ENCODE peak calls at places on chromosome 10, in six cellular contexts. E, Q, S, A, G and U are unnamed samples.

GRCh38 chr10:102504976-102505300 is 1.2 kb downstream of the SUFU start:
- DNase-seq in S (no peak), G (no peak), E (no peak), A (no peak), Q (no peak), U (no peak)

GRCh38 chr10:48439031-48439430 is 132.6 kb downstream of the MAPK8 start:
- DNase-seq in A (no peak), E (no peak), Q (no peak), S (no peak), G (no peak), U (no peak)

GRCh38 chr10:125231116-125231812 is 70.9 kb upstream of the CTBP2 start:
- DNase-seq in Q (no peak), E (no peak), S (peak), A (no peak), G (no peak), U (no peak)

GRCh38 chr10:90964781-90965462 is 44.0 kb upstream of the ANKRD1 start:
- DNase-seq in A (no peak), G (no peak), S (peak), Q (no peak), E (no peak), U (no peak)

GRCh38 chr10:65911431-65911830 is 1014.4 kb upstream of the LRRTM3 start:
- DNase-seq in S (peak), G (no peak), E (no peak), A (no peak), Q (no peak), U (no peak)

GRCh38 chr10:20598590-20598989 is 298.5 kb downstream of the NEBL start:
- DNase-seq in S (no peak), G (no peak), Q (no peak), A (no peak), E (no peak), U (no peak)

GRCh38 chr10:31419394-31420063 is 100.5 kb downstream of the ZEB1 start:
- DNase-seq in Q (no peak), E (no peak), S (no peak), G (no peak), A (no peak), U (no peak)

GRCh38 chr10:49761789-49762565 is at the start of gene OGDHL:
- DNase-seq in E (no peak), A (peak), S (peak), G (peak), Q (peak), U (peak)

GRCh38 chr10:104937528-104937927 is 296.4 kb downstream of the SORCS3 start:
- DNase-seq in A (no peak), S (no peak), G (no peak), E (no peak), Q (peak), U (no peak)

GRCh38 chr10:130141460-130141859 is 5.3 kb downstream of the GLRX3 start:
- DNase-seq in S (no peak), G (no peak), A (no peak), E (no peak), Q (peak), U (no peak)

GRCh38 chr10:48416584-48417232 is 110.2 kb downstream of the MAPK8 start:
- DNase-seq in G (no peak), S (no peak), Q (peak), E (no peak), A (no peak), U (no peak)

GRCh38 chr10:31749981-31750850 is 178.4 kb downstream of the ARHGAP12 start:
- DNase-seq in S (peak), A (no peak), Q (no peak), G (no peak), E (no peak), U (no peak)

GRCh38 chr10:121437596-121437995 is 160.6 kb downstream of the FGFR2 start:
- DNase-seq in G (no peak), A (no peak), E (no peak), S (peak), Q (no peak), U (no peak)

GRCh38 chr10:4382811-4383210 is 443.2 kb upstream of the AKR1E2 start:
- DNase-seq in S (no peak), Q (peak), E (no peak), G (no peak), A (no peak), U (no peak)

GRCh38 chr10:31906039-31906438 is 22.6 kb downstream of the ARHGAP12 start:
- DNase-seq in S (no peak), G (no peak), E (no peak), A (no peak), Q (no peak), U (no peak)

GRCh38 chr10:89494615-89495014 is 40.8 kb downstream of the SLC16A12 start:
- DNase-seq in A (no peak), Q (no peak), S (no peak), E (no peak), G (no peak), U (no peak)

GRCh38 chr10:121469797-121470606 is 128.2 kb downstream of the FGFR2 start:
- DNase-seq in Q (no peak), S (no peak), E (no peak), G (no peak), A (no peak), U (no peak)

GRCh38 chr10:20674870-20675385 is 222.2 kb downstream of the NEBL start:
- DNase-seq in G (no peak), Q (no peak), E (no peak), A (no peak), S (no peak), U (no peak)

GRCh38 chr10:42932116-42932515 is 144.8 kb upstream of the RET start:
- DNase-seq in E (no peak), Q (no peak), S (no peak), A (no peak), G (no peak), U (no peak)

GRCh38 chr10:52451817-52452216 is 137.7 kb downstream of the DKK1 start:
- DNase-seq in A (no peak), E (no peak), G (no peak), Q (no peak), S (no peak), U (no peak)

GRCh38 chr10:129741978-129742741 is 221.9 kb downstream of the EBF3 start:
- DNase-seq in S (no peak), Q (no peak), A (no peak), G (no peak), E (no peak), U (no peak)

GRCh38 chr10:124719213-124719851 is 24.8 kb downstream of the FAM53B start:
- DNase-seq in A (peak), S (no peak), E (peak), G (no peak), Q (no peak), U (peak)

GRCh38 chr10:543131-543530 is 146.3 kb downstream of the DIP2C start:
- DNase-seq in Q (no peak), G (no peak), E (no peak), S (peak), A (no peak), U (no peak)

GRCh38 chr10:99656199-99657064 is 2.9 kb upstream of the ENTPD7 start:
- DNase-seq in S (no peak), A (no peak), G (no peak), E (no peak), Q (no peak), U (peak)

GRCh38 chr10:46514431-46514861 is 42.0 kb downstream of the GPRIN2 start:
- DNase-seq in A (no peak), E (no peak), Q (no peak), S (no peak), G (peak), U (no peak)

GRCh38 chr10:23419201-23419600 is 19.7 kb upstream of the OTUD1 start:
- DNase-seq in E (no peak), G (no peak), Q (no peak), S (no peak), A (no peak), U (no peak)

GRCh38 chr10:78744521-78745090 is 324.2 kb upstream of the ZMIZ1 start:
- DNase-seq in G (no peak), E (no peak), S (no peak), Q (peak), A (no peak), U (no peak)

GRCh38 chr10:11871470-11871869 is 48.3 kb downstream of the PROSER2 start:
- DNase-seq in A (no peak), E (no peak), Q (no peak), G (no peak), S (no peak), U (no peak)

GRCh38 chr10:93821051-93821772 is 63.5 kb downstream of the LGI1 start:
- DNase-seq in G (no peak), Q (peak), A (no peak), E (no peak), S (no peak), U (no peak)

GRCh38 chr10:119516381-119517234 is 25.9 kb downstream of the RGS10 start:
- DNase-seq in G (no peak), E (peak), Q (no peak), S (no peak), A (no peak), U (peak)

GRCh38 chr10:108691126-108691525 is 1232.2 kb downstream of the XPNPEP1 start:
- DNase-seq in E (no peak), G (no peak), S (no peak), A (no peak), Q (no peak), U (no peak)

GRCh38 chr10:21173964-21174669 is 277.0 kb upstream of the NEBL start:
- DNase-seq in A (peak), G (peak), S (peak), E (no peak), Q (no peak), U (no peak)

GRCh38 chr10:80413152-80413996 is 5.0 kb downstream of the PRXL2A start:
- DNase-seq in A (no peak), E (no peak), Q (no peak), S (peak), G (no peak), U (no peak)

GRCh38 chr10:99754670-99755069 is 22.6 kb downstream of the CUTC start:
- DNase-seq in A (no peak), Q (peak), E (no peak), S (no peak), G (no peak), U (no peak)

GRCh38 chr10:117511601-117512390 is 30.8 kb upstream of the EMX2 start:
- DNase-seq in A (no peak), Q (no peak), G (peak), S (no peak), E (no peak), U (no peak)

GRCh38 chr10:6748981-6749630 is 169.0 kb upstream of the PRKCQ start:
- DNase-seq in E (no peak), S (no peak), G (no peak), A (no peak), Q (no peak), U (no peak)

GRCh38 chr10:71646051-71646450 is 73.5 kb downstream of the C10orf105 start:
- DNase-seq in S (peak), A (no peak), G (no peak), Q (no peak), E (no peak), U (no peak)

DNA sequence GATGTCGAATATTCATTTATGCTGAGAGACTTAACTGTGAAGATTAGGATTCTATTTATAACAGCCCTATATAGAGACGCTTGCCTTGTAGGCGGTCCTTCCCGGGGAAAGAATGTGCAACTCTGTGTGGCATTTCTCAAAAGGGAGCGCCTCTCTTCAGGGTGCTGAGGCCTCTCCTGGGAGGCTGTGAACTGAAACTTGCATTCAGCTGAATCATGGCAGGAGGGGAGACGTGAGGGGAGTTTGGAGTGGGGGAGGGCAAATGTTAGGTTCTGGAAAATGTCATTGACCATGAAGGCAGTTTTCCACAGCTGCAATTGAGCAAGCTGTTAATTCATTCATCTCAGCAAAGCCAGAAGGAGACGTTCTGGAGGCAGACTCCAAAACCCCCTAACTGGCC is 233.2 kb upstream of the FZD8 start:
- DNase-seq in Q (no peak), E (no peak), S (no peak), G (peak), A (no peak), U (no peak)
- H3K4me3 ChIP-seq in Q (no peak), E (no peak), S (no peak), G (no peak), A (no peak), U (no peak)

GRCh38 chr10:28837613-28838390 is 160.5 kb downstream of the BAMBI start:
- DNase-seq in Q (no peak), S (no peak), A (no peak), G (no peak), E (no peak), U (no peak)

GRCh38 chr10:28838908-28839307 is 161.6 kb downstream of the BAMBI start:
- DNase-seq in E (no peak), S (no peak), G (no peak), Q (peak), A (no peak), U (no peak)

GRCh38 chr10:28840954-28841353 is 163.6 kb downstream of the BAMBI start:
- DNase-seq in Q (no peak), G (no peak), E (no peak), S (no peak), A (no peak), U (no peak)

GRCh38 chr10:28840202-28840601 is 162.9 kb downstream of the BAMBI start:
- DNase-seq in S (no peak), E (no peak), Q (no peak), A (no peak), G (no peak), U (no peak)

DNA sequence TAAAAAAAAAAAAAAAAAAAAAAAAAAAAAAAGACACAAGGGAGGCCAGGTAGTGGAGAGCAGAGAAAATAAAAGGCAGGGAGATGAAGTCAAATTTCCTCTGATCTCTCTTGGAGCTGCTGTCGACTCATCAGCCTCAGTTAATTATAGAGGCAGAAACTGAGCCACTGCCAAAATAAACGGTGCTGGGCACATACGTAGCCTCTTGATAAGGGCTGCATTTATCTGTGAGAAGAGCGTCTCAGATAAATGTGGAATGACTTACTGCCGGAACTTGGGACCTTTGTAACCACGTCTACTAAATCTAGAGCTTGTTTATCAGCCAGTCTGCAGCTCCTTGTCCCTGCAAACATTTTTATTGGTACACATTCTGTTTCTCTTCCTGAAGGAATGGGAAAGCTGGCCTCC is 162.3 kb downstream of the BAMBI start:
- DNase-seq in E (no peak), S (peak), A (peak), G (no peak), Q (peak), U (no peak)
- TF ChIP-seq GABPA in E (no peak), S (no peak), A (peak), G (no peak), Q (no peak), U (no peak)

DNA sequence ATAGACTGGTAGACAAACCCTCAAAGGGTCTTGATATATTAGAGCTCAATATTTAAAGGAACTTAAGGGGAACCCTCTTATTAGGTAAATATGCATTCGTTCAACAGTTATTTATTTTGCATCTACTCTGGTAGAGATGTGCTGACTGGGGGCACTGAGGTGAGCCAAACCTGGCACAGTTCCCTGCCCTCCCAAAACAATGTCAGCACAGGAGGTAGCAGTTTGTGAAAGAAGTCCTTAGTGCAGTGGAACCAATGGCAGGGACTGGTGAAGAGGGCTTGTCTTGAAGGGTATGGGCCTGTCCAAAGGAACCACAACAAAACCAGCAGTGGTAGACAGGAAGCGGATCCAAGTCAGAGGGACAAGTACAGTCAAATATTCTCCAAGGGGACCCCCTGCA is 32.6 kb upstream of the GPAM start:
- DNase-seq in G (no peak), E (no peak), Q (no peak), A (no peak), S (no peak), U (no peak)
- TF ChIP-seq POLR2AphosphoS5 in G (no peak), E (no peak), Q (no peak), A (no peak), S (no peak), U (no peak)

GRCh38 chr10:96958071-96958470 is 126.0 kb downstream of the LCOR start:
- DNase-seq in A (no peak), E (no peak), G (no peak), Q (no peak), S (no peak), U (no peak)
- H3K4me3 ChIP-seq in A (no peak), E (no peak), G (no peak), Q (no peak), S (no peak), U (no peak)

DNA sequence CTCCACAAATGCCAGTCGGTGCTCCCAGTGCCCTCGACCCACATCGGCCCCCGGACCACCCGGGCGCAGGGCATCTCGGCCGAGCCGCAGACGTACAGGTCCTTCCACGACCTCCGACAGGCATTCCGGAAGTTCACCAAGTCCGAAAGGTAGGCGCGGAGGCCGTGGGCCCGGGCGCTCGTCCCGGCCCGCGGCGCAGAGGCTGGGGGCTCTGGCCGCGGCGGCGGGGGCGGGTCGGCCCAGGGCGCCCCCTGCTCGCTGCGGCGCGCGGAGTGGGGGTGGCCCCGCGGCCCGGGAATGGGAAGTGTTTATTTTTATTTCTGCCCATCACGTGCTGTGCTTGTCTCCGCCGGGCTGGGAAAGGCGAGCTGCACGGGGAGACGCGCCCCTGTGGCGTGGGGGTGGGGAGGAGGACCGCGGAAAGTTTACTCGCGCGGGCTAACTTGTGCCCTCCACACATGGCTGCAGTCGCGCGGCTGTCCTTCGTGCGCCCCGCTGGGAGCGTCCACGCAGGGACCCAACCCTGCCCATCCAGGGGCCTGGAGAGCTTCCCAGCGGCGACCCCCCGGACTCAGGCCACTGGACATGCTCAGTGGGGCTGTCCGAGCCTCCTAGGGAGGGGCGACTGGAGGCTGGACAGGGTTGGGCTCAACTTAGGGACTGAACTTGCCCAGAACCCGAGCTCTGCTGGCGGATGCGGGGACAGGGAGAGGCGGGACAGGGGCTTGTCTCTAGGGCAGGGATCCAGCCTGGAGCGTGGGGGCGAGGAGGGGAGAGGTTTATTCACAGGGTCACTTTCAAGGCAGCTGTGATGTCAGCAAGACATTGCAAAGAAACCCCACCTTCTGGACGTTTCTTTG is 82.6 kb upstream of the PRKG1 start:
- DNase-seq in E (no peak), S (peak), A (no peak), Q (no peak), G (peak), U (no peak)
- TF ChIP-seq GABPA in E (no peak), S (no peak), A (no peak), Q (no peak), G (no peak), U (no peak)